ENCODE peak calls at places on chromosome 22, in five cellular contexts. M is activated naive CD4-positive, alpha-beta T cell treated with Interleukin-2 at 50 U/mL for 16 hours; F is cardiac muscle cell; N is nephron progenitor cell; U is small intestine. J is an unnamed sample.

GRCh38 chr22:44151661-44152060 is 29.1 kb upstream of the PARVG start:
- DNase-seq in U (no peak), N (no peak), M (no peak), F (peak), J (no peak)

GRCh38 chr22:31346733-31347250 is 646 bp upstream of the PATZ1 start:
- DNase-seq in N (peak), U (peak), M (peak), F (peak), J (peak)

GRCh38 chr22:31646186-31647019 is 15.6 kb downstream of the PISD start:
- DNase-seq in N (no peak), F (peak), U (peak), M (peak), J (no peak)

GRCh38 chr22:20128902-20129746 is 2.5 kb upstream of the ZDHHC8 start:
- DNase-seq in N (no peak), F (peak), U (peak), M (peak), J (peak)

GRCh38 chr22:35819421-35819820 is 101.7 kb downstream of the APOL5 start:
- DNase-seq in F (no peak), N (no peak), M (no peak), U (peak), J (no peak)

GRCh38 chr22:47019012-47019790 is 256.8 kb downstream of the TBC1D22A start:
- DNase-seq in U (no peak), F (peak), N (no peak), M (no peak), J (no peak)

GRCh38 chr22:35811670-35812069 is 94.0 kb downstream of the APOL5 start:
- DNase-seq in M (no peak), U (no peak), F (no peak), N (no peak), J (no peak)

GRCh38 chr22:19629331-19629719 is 85.0 kb upstream of the SEPTIN5 start:
- DNase-seq in F (no peak), N (no peak), U (no peak), M (no peak), J (no peak)

GRCh38 chr22:43446037-43446803 is 34.4 kb downstream of the MPPED1 start:
- DNase-seq in U (no peak), F (no peak), M (no peak), N (no peak), J (no peak)

GRCh38 chr22:24325105-24325757 is 54.6 kb downstream of the SPECC1L start:
- DNase-seq in F (peak), N (no peak), M (no peak), U (peak), J (peak)

GRCh38 chr22:21646608-21647590 is 4.8 kb downstream of the SDF2L1 start:
- DNase-seq in F (peak), N (peak), U (peak), M (peak), J (peak)

GRCh38 chr22:29302402-29302680 is 4.1 kb upstream of the GAS2L1 start:
- DNase-seq in F (no peak), U (no peak), M (no peak), N (no peak), J (no peak)

GRCh38 chr22:39130892-39131855 is 21.3 kb downstream of the CBX7 start:
- DNase-seq in M (no peak), U (no peak), N (no peak), F (no peak), J (no peak)

GRCh38 chr22:25742918-25743708 is 1.1 kb downstream of the MYO18B start:
- DNase-seq in M (no peak), F (no peak), U (no peak), N (no peak), J (no peak)

GRCh38 chr22:31343235-31344191 is 2.6 kb downstream of the PATZ1 start:
- DNase-seq in M (peak), F (peak), U (peak), N (peak), J (no peak)

GRCh38 chr22:41411021-41411851 is 29.5 kb downstream of the TEF start:
- DNase-seq in U (no peak), N (no peak), M (no peak), F (no peak), J (no peak)

GRCh38 chr22:36352775-36353507 is 34.8 kb downstream of the MYH9 start:
- DNase-seq in M (no peak), U (no peak), F (peak), N (no peak), J (peak)

GRCh38 chr22:43136255-43136654 is 6.9 kb downstream of the MCAT start:
- DNase-seq in N (peak), F (peak), M (peak), U (no peak), J (peak)

GRCh38 chr22:49026476-49027121 is 801.1 kb downstream of the BRD1 start:
- DNase-seq in F (no peak), M (no peak), U (no peak), N (no peak), J (no peak)

GRCh38 chr22:24505337-24505736 is 10.2 kb downstream of the UPB1 start:
- DNase-seq in F (no peak), M (no peak), U (no peak), N (no peak), J (no peak)

GRCh38 chr22:32233091-32233490 is 22.1 kb downstream of the SLC5A4 start:
- DNase-seq in F (no peak), N (no peak), U (no peak), M (no peak), J (no peak)

GRCh38 chr22:26170795-26171194 is 1.5 kb downstream of the SEZ6L start:
- DNase-seq in M (no peak), F (no peak), N (peak), U (no peak), J (no peak)